ENCODE peak calls at places on chromosomes 4 and X, in eight cellular contexts. W is endodermal cell, Q is neuronal stem cell, P is lower lobe of right lung, A is tibial artery, N is mucosa of descending colon, S is cardiac muscle cell, C is IMR-90. T is an unnamed sample.
A peak's percentile ranks its signal among the peaks of the same experiment; 100 is the strongest.

GRCh38 chrX:153032397-153033118 is 23.7 kb upstream of the PNMA3 start:
- DNase-seq in A (peak; percentile 46), C (peak; percentile 18), P (peak; percentile 84), Q (peak; percentile 32), N (peak; percentile 77), S (peak; percentile 57), W (peak; percentile 91), T (peak; percentile 67)

GRCh38 chr4:138751290-138751689 is 264.3 kb upstream of the NOCT start:
- DNase-seq in Q (no peak), C (peak; percentile 72), P (no peak), N (no peak), A (no peak), W (no peak), S (no peak), T (no peak)

GRCh38 chrX:122219735-122220134 is 964.3 kb upstream of the GRIA3 start:
- DNase-seq in P (no peak), Q (no peak), W (no peak), A (no peak), S (no peak), C (no peak), N (no peak), T (no peak)

GRCh38 chrX:20623448-20623847 is 356.7 kb upstream of the RPS6KA3 start:
- DNase-seq in Q (no peak), C (no peak), N (no peak), A (no peak), S (no peak), P (no peak), W (no peak), T (no peak)

GRCh38 chr4:22416403-22416802 is 99.5 kb downstream of the ADGRA3 start:
- DNase-seq in W (no peak), A (no peak), S (no peak), Q (no peak), P (no peak), C (peak; percentile 4), N (no peak), T (no peak)

GRCh38 chr4:19850909-19851308 is 400.8 kb upstream of the SLIT2 start:
- DNase-seq in A (no peak), S (no peak), Q (no peak), N (no peak), P (no peak), W (no peak), C (peak; percentile 93), T (no peak)

GRCh38 chr4:16259531-16260246 is 33.4 kb upstream of the TAPT1 start:
- DNase-seq in C (peak; percentile 16), S (no peak), W (no peak), N (no peak), P (no peak), A (no peak), Q (no peak), T (no peak)

GRCh38 chr4:40316333-40316781 is 18.8 kb upstream of the CHRNA9 start:
- DNase-seq in Q (no peak), P (no peak), N (peak; percentile 9), W (no peak), A (no peak), C (peak; percentile 93), S (no peak), T (no peak)

GRCh38 chrX:69238153-69238959 is 73.1 kb upstream of the PJA1 start:
- DNase-seq in W (no peak), C (no peak), S (peak; percentile 37), A (no peak), N (no peak), Q (no peak), P (no peak), T (peak; percentile 31)

GRCh38 chr4:20273793-20274192 is 22.1 kb downstream of the SLIT2 start:
- DNase-seq in A (no peak), S (no peak), Q (no peak), C (no peak), P (no peak), W (no peak), N (no peak), T (peak; percentile 7)

GRCh38 chr4:7103031-7103598 is 35.3 kb upstream of the GRPEL1 start:
- DNase-seq in Q (peak; percentile 81), S (peak; percentile 87), N (peak; percentile 96), W (peak; percentile 96), C (peak; percentile 35), P (peak; percentile 93), A (peak; percentile 94), T (peak; percentile 93)

GRCh38 chr4:29726938-29727337 is 993.2 kb upstream of the PCDH7 start:
- DNase-seq in C (no peak), W (no peak), N (no peak), Q (no peak), S (no peak), P (no peak), A (no peak), T (no peak)

GRCh38 chrX:137747231-137747630 is 181.3 kb downstream of the ZIC3 start:
- DNase-seq in W (peak; percentile 85), S (no peak), A (no peak), C (no peak), N (no peak), P (no peak), Q (no peak), T (no peak)

GRCh38 chr4:40563401-40563800 is 66.3 kb downstream of the RBM47 start:
- DNase-seq in A (no peak), Q (no peak), P (no peak), N (no peak), C (no peak), S (no peak), W (no peak), T (no peak)

GRCh38 chr4:5824635-5825034 is 68.3 kb downstream of the CRMP1 start:
- DNase-seq in A (no peak), W (peak; percentile 65), P (no peak), C (peak; percentile 51), N (no peak), Q (no peak), S (peak; percentile 23), T (no peak)

GRCh38 chrX:69493193-69493592 is 10.9 kb upstream of the NALF2 start:
- DNase-seq in P (no peak), A (no peak), C (no peak), S (peak; percentile 55), Q (peak; percentile 31), W (peak; percentile 87), N (peak; percentile 49), T (peak; percentile 56)

GRCh38 chr4:58247792-58248191 is 1137.6 kb upstream of the IGFBP7 start:
- DNase-seq in A (no peak), Q (no peak), C (no peak), W (peak; percentile 60), S (peak; percentile 6), P (no peak), N (no peak), T (no peak)

GRCh38 chr4:25863347-25863784 is 578 bp upstream of the SEL1L3 start:
- DNase-seq in P (peak; percentile 66), N (peak; percentile 88), W (peak; percentile 84), C (no peak), A (no peak), S (peak; percentile 2), Q (peak; percentile 17), T (no peak)

DNA sequence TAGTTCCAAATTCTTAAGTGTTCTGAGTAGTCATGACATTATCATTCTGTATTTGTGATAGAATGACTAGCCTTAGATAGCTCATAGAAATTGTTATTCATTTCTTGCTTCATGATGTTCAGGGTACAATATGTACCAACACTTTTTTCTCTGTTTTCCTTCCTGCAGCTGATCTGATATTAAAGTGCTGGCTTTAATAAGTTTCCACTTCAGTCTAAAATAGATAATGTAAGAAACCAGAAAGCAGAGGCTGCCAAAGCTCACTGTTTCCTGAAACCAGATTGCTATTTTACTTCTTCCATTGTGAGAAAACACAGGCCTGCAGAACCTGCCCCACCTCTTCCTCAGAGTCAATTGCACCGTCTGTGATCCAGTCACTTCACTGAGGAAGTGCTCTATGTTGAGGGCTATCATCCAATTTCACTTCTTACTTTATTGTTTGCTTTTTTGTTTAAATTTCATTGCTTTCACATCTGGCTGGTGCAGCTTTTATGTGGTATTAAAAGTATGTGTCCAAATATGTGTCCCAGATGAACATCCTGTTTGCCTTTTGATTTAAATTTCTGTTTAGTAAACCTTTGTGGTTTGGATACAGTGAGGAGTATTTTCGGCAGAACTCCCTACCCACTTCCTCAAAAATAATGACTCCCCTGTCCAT is 652.1 kb downstream of the ANKRD50 start:
- DNase-seq in N (peak; percentile 14), P (no peak), W (no peak), S (peak; percentile 34), Q (no peak), A (peak; percentile 80), C (peak; percentile 49), T (no peak)
- H3K4me3 ChIP-seq in N (no peak overlapping the region), P (no peak overlapping the region), W (no peak overlapping the region), S (no peak overlapping the region), Q (no peak overlapping the region), A (no peak overlapping the region), C (no peak overlapping the region), T (no peak overlapping the region)

DNA sequence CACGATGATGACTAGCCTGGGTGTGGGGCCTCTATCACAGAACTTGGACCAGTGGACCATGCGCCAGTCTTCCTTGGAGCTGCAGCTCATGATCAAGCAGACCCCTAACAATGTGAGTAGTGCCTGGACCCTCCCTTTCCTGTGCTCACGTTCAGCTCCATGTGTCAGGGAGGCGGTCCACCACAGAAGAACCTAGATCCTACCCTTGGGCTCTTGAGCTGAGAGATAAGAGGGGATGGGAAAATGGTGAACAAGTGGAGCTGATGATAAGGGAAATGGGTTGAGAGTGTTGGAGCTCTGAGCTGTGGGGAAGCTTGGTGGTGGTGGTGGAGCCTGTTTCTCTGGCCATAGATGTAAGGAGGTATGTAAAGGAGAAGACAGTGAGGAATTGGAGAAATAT is 13.1 kb downstream of the MED12 start:
- DNase-seq in N (no peak), P (no peak), W (no peak), Q (no peak), C (no peak), A (no peak), S (no peak), T (no peak)
- H3K36me3 ChIP-seq in N (no peaks in the 10 kb centered on the region), P (peaks cover 88% of the 10 kb centered on the region), W (peaks cover 28% of the 10 kb centered on the region), Q (peaks cover 49% of the 10 kb centered on the region), C (peaks cover 59% of the 10 kb centered on the region), A (peaks cover 30% of the 10 kb centered on the region), S (peaks cover 6% of the 10 kb centered on the region), T (peaks cover 34% of the 10 kb centered on the region)

GRCh38 chr4:184428787-184429186 is 45.6 kb downstream of the IRF2 start:
- DNase-seq in W (no peak), N (no peak), C (no peak), S (no peak), Q (no peak), P (no peak), A (no peak), T (no peak)
- H3K4me1 ChIP-seq in W (no peaks in the 10 kb centered on the region), N (peaks cover 10% of the 10 kb centered on the region), C (peaks cover 9% of the 10 kb centered on the region), S (no peaks in the 10 kb centered on the region), Q (peaks cover 10% of the 10 kb centered on the region), P (peaks cover 53% of the 10 kb centered on the region), A (peaks cover 19% of the 10 kb centered on the region), T (no peaks in the 10 kb centered on the region)

DNA sequence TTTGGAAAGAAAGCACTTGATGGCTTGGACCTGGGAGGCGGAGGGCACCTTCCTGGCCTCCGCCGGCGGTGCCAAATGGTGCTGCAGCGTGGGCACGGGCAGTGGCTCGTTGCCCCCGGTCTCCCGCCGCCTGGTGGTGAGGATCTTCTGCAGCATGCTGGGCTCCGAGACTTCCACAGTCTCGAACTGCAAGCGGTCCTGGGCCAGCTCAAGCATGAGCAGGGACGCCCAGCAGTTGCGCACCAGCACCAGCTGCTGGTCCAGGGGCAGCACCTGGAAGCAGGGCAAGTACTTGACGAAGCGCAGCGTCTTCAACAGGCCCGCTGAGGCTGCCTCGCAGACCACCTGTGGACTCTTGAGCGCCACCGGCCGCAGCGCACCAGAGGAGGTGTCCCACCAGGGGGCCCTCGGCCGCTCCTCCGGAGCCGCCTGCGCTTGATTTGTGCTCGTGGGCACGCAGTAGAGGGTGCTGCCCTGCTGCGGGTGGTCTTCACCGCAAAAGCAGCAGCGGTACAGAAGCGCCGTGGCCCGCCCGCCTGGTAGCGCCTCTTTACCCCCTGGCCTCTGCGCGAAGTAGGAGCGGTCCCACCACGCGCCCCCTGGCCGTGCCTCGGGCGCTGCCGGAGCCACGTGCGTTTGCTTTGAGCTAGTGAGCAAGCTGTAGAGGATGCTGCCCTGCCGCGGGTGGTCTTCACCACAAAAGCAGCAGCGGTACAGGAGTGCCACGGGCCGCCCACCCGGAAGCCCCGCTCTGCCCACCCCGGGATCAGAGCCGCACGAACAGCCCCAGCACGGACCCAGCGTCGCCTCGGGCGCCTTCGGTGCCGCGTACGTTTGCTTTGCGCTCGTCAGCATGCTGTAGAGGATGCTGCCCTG is 689 bp downstream of the NR0B1 start:
- DNase-seq in P (peak; percentile 24), W (peak; percentile 82), Q (peak; percentile 9), S (peak; percentile 51), A (no peak), C (no peak), N (no peak), T (peak; percentile 2)
- H3K4me3 ChIP-seq in P (no peak overlapping the region), W (peak overlapping the region; percentile 87), Q (no peak overlapping the region), S (peak overlapping the region; percentile 18), A (no peak overlapping the region), C (no peak overlapping the region), N (no peak overlapping the region), T (no peak overlapping the region)

T was measured in BE2C.